ENCODE peak calls at places on chromosomes 4 and X, in six cellular contexts. Y is NCI-H1092 treated with DMSO at 0.1 percent for 48 hours, W is bronchial epithelial cell, N is BE2C, T is stromal cell of bone marrow, H is left cardiac atrium. G is an unnamed sample.
A peak's percentile ranks its signal among the peaks of the same experiment; 100 is the strongest.

GRCh38 chr4:8817081-8817812 is 54.4 kb downstream of the HMX1 start:
- DNase-seq in Y (no peak), W (no peak), N (peak; percentile 2), T (no peak), H (no peak), G (no peak)

GRCh38 chr4:185573651-185574199 is 38.4 kb upstream of the PDLIM3 start:
- DNase-seq in Y (no peak), W (peak; percentile 81), N (peak; percentile 86), T (peak; percentile 41), H (peak; percentile 72), G (no peak)

GRCh38 chrX:69107231-69107739 is 58.0 kb downstream of the PJA1 start:
- DNase-seq in Y (no peak), W (no peak), N (peak; percentile 38), T (no peak), H (no peak), G (no peak)

GRCh38 chrX:989959-990510 is 222.4 kb downstream of the CRLF2 start:
- DNase-seq in Y (peak; percentile 97), W (peak; percentile 67), N (peak; percentile 81), T (peak; percentile 96), H (peak; percentile 86), G (no peak)

GRCh38 chr4:55184600-55185523 is 59.5 kb upstream of the KDR start:
- DNase-seq in Y (peak; percentile 44), W (no peak), N (peak; percentile 34), T (peak; percentile 36), H (peak; percentile 23), G (peak; percentile 3)

GRCh38 chrX:123108513-123109427 is 75.3 kb upstream of the GRIA3 start:
- DNase-seq in Y (no peak), W (peak; percentile 60), N (no peak), T (peak; percentile 61), H (no peak), G (no peak)

GRCh38 chr4:133865606-133866327 is 335.8 kb downstream of the PABPC4L start:
- DNase-seq in Y (no peak), W (peak; percentile 76), N (no peak), T (peak; percentile 75), H (no peak), G (no peak)

GRCh38 chr4:3108211-3108610 is 33.7 kb downstream of the HTT start:
- DNase-seq in Y (no peak), W (no peak), N (no peak), T (no peak), H (no peak), G (no peak)

GRCh38 chrX:14039344-14039743 is 9.7 kb upstream of the GEMIN8 start:
- DNase-seq in Y (peak; percentile 19), W (peak; percentile 42), N (peak; percentile 42), T (no peak), H (peak; percentile 30), G (no peak)

GRCh38 chr4:117447925-117448324 is 362.5 kb upstream of the TRAM1L1 start:
- DNase-seq in Y (no peak), W (no peak), N (peak; percentile 37), T (no peak), H (no peak), G (no peak)

GRCh38 chrX:13875572-13875971 is 58.7 kb upstream of the GPM6B start:
- DNase-seq in Y (no peak), W (no peak), N (peak; percentile 9), T (no peak), H (no peak), G (no peak)

GRCh38 chrX:144916785-144917184 is 330.5 kb upstream of the SPANXN1 start:
- DNase-seq in Y (no peak), W (no peak), N (no peak), T (no peak), H (no peak), G (no peak)

G was measured in GM19239.